ENCODE peak calls at places on chromosomes 2 and 18, in eight cellular contexts. One of them, this sample, is unnamed.
A peak's percentile ranks its signal among the peaks of the same experiment; 100 is the strongest.

GRCh38 chr2:48715042-48715899 is 40.3 kb downstream of the LHCGR start:
- DNase-seq in lung: peak; percentile 53
- DNase-seq in NB4: no peak
- DNase-seq in SJSA1: no peak
- DNase-seq in GM23248: peak; percentile 46
- DNase-seq in colonic mucosa: peak; percentile 91
- DNase-seq in uterus: peak; percentile 48
- DNase-seq in naive thymus-derived CD4-positive, alpha-beta T cell: no peak
- DNase-seq in this sample: no peak

GRCh38 chr18:79635127-79635726 is 44.4 kb upstream of the CTDP1 start:
- DNase-seq in lung: peak; percentile 22
- DNase-seq in NB4: no peak
- DNase-seq in SJSA1: no peak
- DNase-seq in GM23248: no peak
- DNase-seq in colonic mucosa: no peak
- DNase-seq in uterus: no peak
- DNase-seq in naive thymus-derived CD4-positive, alpha-beta T cell: no peak
- DNase-seq in this sample: no peak

GRCh38 chr2:213868526-213868925 is 542.3 kb upstream of the VWC2L start:
- DNase-seq in lung: no peak
- DNase-seq in NB4: no peak
- DNase-seq in SJSA1: no peak
- DNase-seq in GM23248: no peak
- DNase-seq in colonic mucosa: no peak
- DNase-seq in uterus: no peak
- DNase-seq in naive thymus-derived CD4-positive, alpha-beta T cell: no peak
- DNase-seq in this sample: no peak

GRCh38 chr2:58240595-58240937 is 559 bp downstream of the FANCL start:
- DNase-seq in lung: no peak
- DNase-seq in NB4: no peak
- DNase-seq in SJSA1: no peak
- DNase-seq in GM23248: no peak
- DNase-seq in colonic mucosa: no peak
- DNase-seq in uterus: no peak
- DNase-seq in naive thymus-derived CD4-positive, alpha-beta T cell: no peak
- DNase-seq in this sample: no peak

GRCh38 chr2:18684202-18685040 is 95.1 kb upstream of the NT5C1B start:
- DNase-seq in lung: no peak
- DNase-seq in NB4: no peak
- DNase-seq in SJSA1: no peak
- DNase-seq in GM23248: peak; percentile 10
- DNase-seq in colonic mucosa: peak; percentile 28
- DNase-seq in uterus: no peak
- DNase-seq in naive thymus-derived CD4-positive, alpha-beta T cell: no peak
- DNase-seq in this sample: no peak

GRCh38 chr2:128458438-128458837 is 139.8 kb upstream of the HS6ST1 start:
- DNase-seq in lung: no peak
- DNase-seq in NB4: peak; percentile 42
- DNase-seq in SJSA1: peak; percentile 16
- DNase-seq in GM23248: no peak
- DNase-seq in colonic mucosa: no peak
- DNase-seq in uterus: no peak
- DNase-seq in naive thymus-derived CD4-positive, alpha-beta T cell: no peak
- DNase-seq in this sample: no peak

GRCh38 chr2:11835403-11835802 is 89.0 kb downstream of the LPIN1 start:
- DNase-seq in lung: no peak
- DNase-seq in NB4: peak; percentile 50
- DNase-seq in SJSA1: no peak
- DNase-seq in GM23248: peak; percentile 17
- DNase-seq in colonic mucosa: no peak
- DNase-seq in uterus: no peak
- DNase-seq in naive thymus-derived CD4-positive, alpha-beta T cell: no peak
- DNase-seq in this sample: no peak

GRCh38 chr2:68251187-68251854 is 1.0 kb downstream of the PPP3R1 start:
- DNase-seq in lung: peak; percentile 80
- DNase-seq in NB4: peak; percentile 93
- DNase-seq in SJSA1: peak; percentile 72
- DNase-seq in GM23248: peak; percentile 90
- DNase-seq in colonic mucosa: peak; percentile 88
- DNase-seq in uterus: peak; percentile 74
- DNase-seq in naive thymus-derived CD4-positive, alpha-beta T cell: peak; percentile 91
- DNase-seq in this sample: peak; percentile 91

GRCh38 chr2:143361346-143361745 is 232.1 kb downstream of the ARHGAP15 start:
- DNase-seq in lung: no peak
- DNase-seq in NB4: no peak
- DNase-seq in SJSA1: no peak
- DNase-seq in GM23248: no peak
- DNase-seq in colonic mucosa: no peak
- DNase-seq in uterus: no peak
- DNase-seq in naive thymus-derived CD4-positive, alpha-beta T cell: no peak
- DNase-seq in this sample: no peak

GRCh38 chr2:239908744-239909143 is 116.4 kb downstream of the NDUFA10 start:
- DNase-seq in lung: no peak
- DNase-seq in NB4: peak; percentile 48
- DNase-seq in SJSA1: no peak
- DNase-seq in GM23248: no peak
- DNase-seq in colonic mucosa: no peak
- DNase-seq in uterus: no peak
- DNase-seq in naive thymus-derived CD4-positive, alpha-beta T cell: no peak
- DNase-seq in this sample: no peak

GRCh38 chr2:227214622-227215041 is 50.2 kb downstream of the COL4A3 start:
- DNase-seq in lung: no peak
- DNase-seq in NB4: no peak
- DNase-seq in SJSA1: no peak
- DNase-seq in GM23248: peak; percentile 32
- DNase-seq in colonic mucosa: no peak
- DNase-seq in uterus: no peak
- DNase-seq in naive thymus-derived CD4-positive, alpha-beta T cell: no peak
- DNase-seq in this sample: no peak

GRCh38 chr18:43122955-43123354 is 7.5 kb upstream of the RIT2 start:
- DNase-seq in lung: no peak
- DNase-seq in NB4: no peak
- DNase-seq in SJSA1: no peak
- DNase-seq in GM23248: no peak
- DNase-seq in colonic mucosa: no peak
- DNase-seq in uterus: no peak
- DNase-seq in naive thymus-derived CD4-positive, alpha-beta T cell: no peak
- DNase-seq in this sample: no peak

GRCh38 chr2:174495365-174496012 is 8.7 kb upstream of the GPR155 start:
- DNase-seq in lung: no peak
- DNase-seq in NB4: no peak
- DNase-seq in SJSA1: no peak
- DNase-seq in GM23248: no peak
- DNase-seq in colonic mucosa: no peak
- DNase-seq in uterus: no peak
- DNase-seq in naive thymus-derived CD4-positive, alpha-beta T cell: no peak
- DNase-seq in this sample: no peak

GRCh38 chr2:239822146-239822945 is 202.8 kb downstream of the NDUFA10 start:
- DNase-seq in lung: no peak
- DNase-seq in NB4: peak; percentile 59
- DNase-seq in SJSA1: peak; percentile 34
- DNase-seq in GM23248: no peak
- DNase-seq in colonic mucosa: peak; percentile 6
- DNase-seq in uterus: peak; percentile 9
- DNase-seq in naive thymus-derived CD4-positive, alpha-beta T cell: no peak
- DNase-seq in this sample: peak; percentile 24

GRCh38 chr18:74652392-74652988 is 54.8 kb downstream of the ZNF407 start:
- DNase-seq in lung: no peak
- DNase-seq in NB4: peak; percentile 55
- DNase-seq in SJSA1: no peak
- DNase-seq in GM23248: peak; percentile 64
- DNase-seq in colonic mucosa: no peak
- DNase-seq in uterus: no peak
- DNase-seq in naive thymus-derived CD4-positive, alpha-beta T cell: peak; percentile 16
- DNase-seq in this sample: peak; percentile 52

GRCh38 chr2:113282747-113283533 is 4.2 kb upstream of the PAX8 start:
- DNase-seq in lung: peak; percentile 83
- DNase-seq in NB4: peak; percentile 94
- DNase-seq in SJSA1: peak; percentile 86
- DNase-seq in GM23248: peak; percentile 56
- DNase-seq in colonic mucosa: peak; percentile 69
- DNase-seq in uterus: peak; percentile 18
- DNase-seq in naive thymus-derived CD4-positive, alpha-beta T cell: no peak
- DNase-seq in this sample: no peak

GRCh38 chr2:220090050-220090449 is 462.6 kb downstream of the SLC4A3 start:
- DNase-seq in lung: no peak
- DNase-seq in NB4: no peak
- DNase-seq in SJSA1: no peak
- DNase-seq in GM23248: peak; percentile 42
- DNase-seq in colonic mucosa: no peak
- DNase-seq in uterus: no peak
- DNase-seq in naive thymus-derived CD4-positive, alpha-beta T cell: no peak
- DNase-seq in this sample: no peak

GRCh38 chr2:119440501-119440870 is 8.8 kb downstream of the TMEM37 start:
- DNase-seq in lung: no peak
- DNase-seq in NB4: no peak
- DNase-seq in SJSA1: no peak
- DNase-seq in GM23248: no peak
- DNase-seq in colonic mucosa: no peak
- DNase-seq in uterus: no peak
- DNase-seq in naive thymus-derived CD4-positive, alpha-beta T cell: no peak
- DNase-seq in this sample: no peak

GRCh38 chr18:2627821-2628276 is 27.7 kb upstream of the SMCHD1 start:
- DNase-seq in lung: no peak
- DNase-seq in NB4: peak; percentile 47
- DNase-seq in SJSA1: no peak
- DNase-seq in GM23248: peak; percentile 67
- DNase-seq in colonic mucosa: no peak
- DNase-seq in uterus: no peak
- DNase-seq in naive thymus-derived CD4-positive, alpha-beta T cell: no peak
- DNase-seq in this sample: no peak

GRCh38 chr2:233242231-233242917 is 9.1 kb upstream of the ATG16L1 start:
- DNase-seq in lung: no peak
- DNase-seq in NB4: peak; percentile 87
- DNase-seq in SJSA1: no peak
- DNase-seq in GM23248: no peak
- DNase-seq in colonic mucosa: no peak
- DNase-seq in uterus: no peak
- DNase-seq in naive thymus-derived CD4-positive, alpha-beta T cell: no peak
- DNase-seq in this sample: peak; percentile 35

GRCh38 chr2:113685471-113685870 is 58.4 kb downstream of the RABL2A start:
- DNase-seq in lung: no peak
- DNase-seq in NB4: no peak
- DNase-seq in SJSA1: no peak
- DNase-seq in GM23248: peak; percentile 21
- DNase-seq in colonic mucosa: no peak
- DNase-seq in uterus: no peak
- DNase-seq in naive thymus-derived CD4-positive, alpha-beta T cell: no peak
- DNase-seq in this sample: no peak

GRCh38 chr2:232793271-232793670 is 16.9 kb upstream of the KCNJ13 start:
- DNase-seq in lung: no peak
- DNase-seq in NB4: no peak
- DNase-seq in SJSA1: no peak
- DNase-seq in GM23248: no peak
- DNase-seq in colonic mucosa: no peak
- DNase-seq in uterus: no peak
- DNase-seq in naive thymus-derived CD4-positive, alpha-beta T cell: no peak
- DNase-seq in this sample: no peak

GRCh38 chr2:74032909-74033261 is 48.2 kb downstream of the TET3 start:
- DNase-seq in lung: no peak
- DNase-seq in NB4: no peak
- DNase-seq in SJSA1: no peak
- DNase-seq in GM23248: no peak
- DNase-seq in colonic mucosa: no peak
- DNase-seq in uterus: no peak
- DNase-seq in naive thymus-derived CD4-positive, alpha-beta T cell: no peak
- DNase-seq in this sample: peak; percentile 61
- H3K4me3 ChIP-seq in lung: no peak overlapping the region
- H3K4me3 ChIP-seq in NB4: peak overlapping the region; percentile 29
- H3K4me3 ChIP-seq in SJSA1: no peak overlapping the region
- H3K4me3 ChIP-seq in GM23248: no peak overlapping the region
- H3K4me3 ChIP-seq in colonic mucosa: no peak overlapping the region
- H3K4me3 ChIP-seq in uterus: no peak overlapping the region
- H3K4me3 ChIP-seq in naive thymus-derived CD4-positive, alpha-beta T cell: peak overlapping the region; percentile 43
- H3K4me3 ChIP-seq in this sample: peak overlapping the region; percentile 61

GRCh38 chr2:121897335-121897970 is 142.0 kb downstream of the TSN start:
- DNase-seq in lung: no peak
- DNase-seq in NB4: peak; percentile 62
- DNase-seq in SJSA1: no peak
- DNase-seq in GM23248: peak; percentile 71
- DNase-seq in colonic mucosa: no peak
- DNase-seq in uterus: no peak
- DNase-seq in naive thymus-derived CD4-positive, alpha-beta T cell: no peak
- DNase-seq in this sample: peak; percentile 59
- H3K4me3 ChIP-seq in lung: no peak overlapping the region
- H3K4me3 ChIP-seq in NB4: no peak overlapping the region
- H3K4me3 ChIP-seq in SJSA1: no peak overlapping the region
- H3K4me3 ChIP-seq in GM23248: no peak overlapping the region
- H3K4me3 ChIP-seq in colonic mucosa: no peak overlapping the region
- H3K4me3 ChIP-seq in uterus: no peak overlapping the region
- H3K4me3 ChIP-seq in naive thymus-derived CD4-positive, alpha-beta T cell: no peak overlapping the region
- H3K4me3 ChIP-seq in this sample: no peak overlapping the region

GRCh38 chr2:189763908-189764661 is 1.5 kb upstream of the OSGEPL1 start:
- DNase-seq in lung: no peak
- DNase-seq in NB4: peak; percentile 21
- DNase-seq in SJSA1: no peak
- DNase-seq in GM23248: peak; percentile 60
- DNase-seq in colonic mucosa: no peak
- DNase-seq in uterus: no peak
- DNase-seq in naive thymus-derived CD4-positive, alpha-beta T cell: no peak
- DNase-seq in this sample: peak; percentile 5
- H3K4me3 ChIP-seq in lung: no peak overlapping the region
- H3K4me3 ChIP-seq in NB4: peak overlapping the region; percentile 97
- H3K4me3 ChIP-seq in SJSA1: peak overlapping the region; percentile 63
- H3K4me3 ChIP-seq in GM23248: peak overlapping the region; percentile 91
- H3K4me3 ChIP-seq in colonic mucosa: no peak overlapping the region
- H3K4me3 ChIP-seq in uterus: no peak overlapping the region
- H3K4me3 ChIP-seq in naive thymus-derived CD4-positive, alpha-beta T cell: peak overlapping the region; percentile 88
- H3K4me3 ChIP-seq in this sample: peak overlapping the region; percentile 100

DNA sequence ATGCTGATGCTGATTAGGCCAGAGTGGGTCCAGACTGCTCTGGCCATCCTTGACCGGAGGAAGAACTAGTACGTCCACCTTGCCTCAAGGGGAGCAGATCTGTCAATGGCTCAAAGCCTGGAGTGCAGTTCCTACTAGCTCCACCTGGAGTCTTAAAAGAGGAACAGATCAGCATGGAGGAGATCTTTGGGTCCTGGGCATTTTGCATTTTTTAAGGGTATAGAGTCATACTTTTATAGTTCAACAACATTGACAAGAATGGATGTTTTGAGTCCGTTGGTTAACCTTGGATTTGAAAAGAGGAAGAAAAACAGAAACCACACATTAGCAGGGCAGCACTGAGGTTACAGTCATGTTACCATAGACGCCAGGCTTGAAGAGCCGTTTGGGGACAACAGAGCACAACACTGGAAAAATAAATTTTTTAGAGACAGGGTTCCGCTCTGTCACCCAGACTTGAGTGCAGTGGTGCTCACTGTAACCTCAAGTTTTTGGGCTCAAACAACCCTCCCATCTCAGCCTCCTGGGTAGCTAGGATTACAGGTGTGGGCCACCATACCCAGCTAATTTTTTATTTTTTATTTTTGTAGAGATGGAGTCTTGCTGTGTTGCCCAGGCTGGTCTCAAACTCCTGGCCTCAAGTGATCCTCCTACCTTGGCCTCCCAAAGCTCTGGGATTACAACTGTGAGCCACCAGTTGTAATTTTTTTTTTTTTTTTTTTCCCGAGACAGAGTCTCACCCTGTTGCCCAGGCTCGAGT is 78.5 kb downstream of the PRKCE start:
- DNase-seq in lung: no peak
- DNase-seq in NB4: peak; percentile 78
- DNase-seq in SJSA1: no peak
- DNase-seq in GM23248: no peak
- DNase-seq in colonic mucosa: no peak
- DNase-seq in uterus: no peak
- DNase-seq in naive thymus-derived CD4-positive, alpha-beta T cell: no peak
- DNase-seq in this sample: peak; percentile 80
- H3K4me3 ChIP-seq in lung: no peak overlapping the region
- H3K4me3 ChIP-seq in NB4: no peak overlapping the region
- H3K4me3 ChIP-seq in SJSA1: no peak overlapping the region
- H3K4me3 ChIP-seq in GM23248: no peak overlapping the region
- H3K4me3 ChIP-seq in colonic mucosa: no peak overlapping the region
- H3K4me3 ChIP-seq in uterus: no peak overlapping the region
- H3K4me3 ChIP-seq in naive thymus-derived CD4-positive, alpha-beta T cell: no peak overlapping the region
- H3K4me3 ChIP-seq in this sample: no peak overlapping the region

This sample was measured in GM12865.